ENCODE peak calls at places on chromosomes 12 and 14, in five cellular contexts. O is HS-5; S is stimulated activated CD4-positive, alpha-beta T cell treated with anti-CD3 and anti-CD28 coated beads, Interleukin-1b, Interleukin-23, amount 100 ng/mL, for 1 hour; E is astrocyte of the cerebellum; T is T-cell. G is an unnamed sample.

GRCh38 chr12:13164271-13164670 is 32.3 kb upstream of the EMP1 start:
- DNase-seq in T (no peak), O (no peak), E (no peak), S (no peak), G (no peak)

GRCh38 chr12:128266086-128266485 is 884 bp upstream of the TMEM132C start:
- DNase-seq in T (no peak), O (no peak), S (no peak), E (no peak), G (no peak)

GRCh38 chr12:109743076-109743910 is 29.7 kb downstream of the FAM222A start:
- DNase-seq in S (no peak), T (no peak), E (no peak), O (no peak), G (no peak)

GRCh38 chr12:108047130-108047550 is 81.9 kb upstream of the WSCD2 start:
- DNase-seq in S (no peak), T (no peak), O (no peak), E (no peak), G (no peak)

GRCh38 chr12:54419088-54419887 is at the start of gene ITGA5:
- DNase-seq in O (no peak), S (no peak), T (no peak), E (no peak), G (no peak)

GRCh38 chr12:55687746-55688145 is 20.0 kb downstream of the ITGA7 start:
- DNase-seq in O (no peak), S (no peak), T (no peak), E (no peak), G (no peak)

GRCh38 chr14:75917322-75918251 is 64.2 kb downstream of the TGFB3 start:
- DNase-seq in E (no peak), S (no peak), O (no peak), T (no peak), G (no peak)

GRCh38 chr14:73753043-73753886 is 39.1 kb upstream of the PNMA1 start:
- DNase-seq in E (no peak), T (peak), O (no peak), S (no peak), G (no peak)

GRCh38 chr12:114123108-114123507 is 157.0 kb upstream of the RBM19 start:
- DNase-seq in S (no peak), E (no peak), O (no peak), T (no peak), G (no peak)

GRCh38 chr12:120012067-120012621 is 23.1 kb downstream of the BICDL1 start:
- DNase-seq in T (peak), O (peak), S (no peak), E (no peak), G (no peak)

GRCh38 chr14:32762886-32763285 is 175.8 kb upstream of the NPAS3 start:
- DNase-seq in E (no peak), S (no peak), T (no peak), O (no peak), G (peak)

GRCh38 chr12:49888461-49889151 is 15.1 kb downstream of the FAIM2 start:
- DNase-seq in E (no peak), S (no peak), T (no peak), O (no peak), G (no peak)

GRCh38 chr14:96085369-96085768 is 46.2 kb downstream of the C14orf132 start:
- DNase-seq in T (no peak), S (no peak), O (no peak), E (no peak), G (no peak)

GRCh38 chr14:66359500-66359899 is 126.7 kb upstream of the CCDC196 start:
- DNase-seq in E (peak), T (no peak), S (no peak), O (peak), G (peak)